ENCODE peak calls at places on chromosome 9, in four cellular contexts. R is K562, U is endothelial cell of umbilical vein, V is GM12878. N is an unnamed sample.

GRCh38 chr9:127541865-127542264 is 70.2 kb upstream of the STXBP1 start:
- DNase-seq in R (no peak), U (no peak), V (no peak), N (no peak)

GRCh38 chr9:4662989-4663792 is 1.1 kb downstream of the PLPP6 start:
- DNase-seq in R (no peak), U (no peak), V (no peak), N (peak)

GRCh38 chr9:111456536-111456935 is 27.6 kb downstream of the ECPAS start:
- DNase-seq in R (no peak), U (no peak), V (no peak), N (no peak)

GRCh38 chr9:34654317-34655083 is 2.5 kb downstream of the IL11RA start:
- DNase-seq in R (no peak), U (peak), V (no peak), N (peak)

GRCh38 chr9:33162721-33163311 is 4.3 kb downstream of the B4GALT1 start:
- DNase-seq in R (no peak), U (no peak), V (no peak), N (peak)

GRCh38 chr9:129624168-129624759 is 1.7 kb upstream of the NTMT1 start:
- DNase-seq in R (peak), U (peak), V (no peak), N (peak)

GRCh38 chr9:9352877-9353481 is 1259.8 kb downstream of the PTPRD start:
- DNase-seq in R (no peak), U (peak), V (no peak), N (no peak)

GRCh38 chr9:136773386-136774044 is 9.2 kb upstream of the LCN15 start:
- DNase-seq in R (peak), U (peak), V (no peak), N (no peak)

GRCh38 chr9:40909821-40910220 is 218.7 kb downstream of the FOXD4L6 start:
- DNase-seq in R (no peak), U (no peak), V (no peak), N (no peak)

GRCh38 chr9:34123682-34124081 is 2.8 kb downstream of the DCAF12 start:
- DNase-seq in R (no peak), U (no peak), V (peak), N (no peak)

GRCh38 chr9:137305060-137305787 is 3.2 kb upstream of the NRARP start:
- DNase-seq in R (peak), U (peak), V (no peak), N (no peak)

GRCh38 chr9:4973246-4973645 is 11.8 kb upstream of the JAK2 start:
- DNase-seq in R (no peak), U (no peak), V (no peak), N (peak)

GRCh38 chr9:2181794-2182193 is 166.6 kb downstream of the SMARCA2 start:
- DNase-seq in R (peak), U (peak), V (no peak), N (peak)

GRCh38 chr9:14006586-14007198 is 307.2 kb downstream of the NFIB start:
- DNase-seq in R (no peak), U (no peak), V (no peak), N (no peak)

GRCh38 chr9:136268776-136269175 is 23.2 kb upstream of the QSOX2 start:
- DNase-seq in R (no peak), U (no peak), V (no peak), N (no peak)

GRCh38 chr9:115507148-115507547 is 389.2 kb upstream of the TNC start:
- DNase-seq in R (no peak), U (no peak), V (no peak), N (no peak)

DNA sequence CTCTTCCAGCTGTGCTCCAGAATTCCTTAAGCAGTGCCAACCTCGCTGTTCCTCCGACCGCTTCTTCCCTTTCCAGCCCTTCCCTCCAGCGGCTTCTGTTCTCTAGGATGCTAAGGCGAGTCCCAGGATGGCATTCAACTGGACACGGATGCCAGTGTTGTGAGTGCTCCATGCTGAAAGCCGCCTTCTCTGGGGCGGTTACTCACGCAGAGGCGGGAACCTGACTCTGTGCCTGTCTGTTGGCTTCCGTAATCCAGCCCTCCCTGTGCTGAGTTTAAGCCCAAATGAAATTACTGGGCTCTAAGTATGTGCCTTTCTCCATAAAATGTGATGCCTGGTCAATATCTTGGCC is 20.2 kb downstream of the COL5A1 start:
- DNase-seq in R (no peak), U (no peak), V (no peak), N (peak)
- TF ChIP-seq FOS in R (no peak), U (no peak), V (no peak), N (no peak)

GRCh38 chr9:91805031-91805430 is 145.0 kb downstream of the ROR2 start:
- DNase-seq in R (no peak), U (no peak), V (no peak), N (no peak)
- TF ChIP-seq FOS in R (no peak), U (no peak), V (no peak), N (no peak)

DNA sequence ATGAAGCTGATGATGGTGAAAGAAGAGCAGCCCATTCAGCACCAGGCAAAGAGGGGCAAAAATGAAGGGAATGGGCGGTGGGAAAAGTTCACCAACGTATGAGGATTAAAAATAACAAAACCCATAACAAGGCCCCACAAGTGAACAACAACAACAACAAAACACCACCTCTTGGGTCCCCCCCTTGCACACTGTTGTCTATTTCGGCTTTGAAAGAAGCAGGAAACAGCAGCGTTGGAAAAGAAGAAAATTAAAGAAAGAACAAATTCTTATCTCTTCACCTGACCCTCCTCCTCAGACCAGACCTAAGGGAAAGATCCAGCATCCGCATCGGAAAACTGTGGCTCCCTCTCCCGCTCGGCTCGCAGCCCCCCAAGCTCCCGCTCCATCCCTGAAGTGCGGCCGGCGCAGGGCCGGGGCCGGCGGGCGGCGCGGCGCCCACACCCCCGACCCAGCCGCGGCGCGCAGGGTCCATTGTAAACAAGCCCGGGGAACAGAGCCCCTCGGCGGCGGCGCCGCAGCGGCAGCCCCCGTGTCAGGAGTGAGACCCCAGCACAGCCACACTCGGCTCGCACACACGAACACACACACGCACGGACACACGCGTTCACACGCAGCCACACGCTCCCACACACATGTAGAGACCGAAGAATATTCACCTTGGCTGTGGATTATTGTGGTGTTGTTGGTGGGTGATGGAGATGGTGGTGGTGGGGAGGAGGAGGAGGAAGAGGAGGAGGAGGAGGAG is 539 bp downstream of the RFX3 start:
- DNase-seq in R (no peak), U (peak), V (no peak), N (no peak)
- TF ChIP-seq FOS in R (no peak), U (no peak), V (no peak), N (no peak)

GRCh38 chr9:131468031-131468430 is 34.7 kb upstream of the POMT1 start:
- DNase-seq in R (no peak), U (no peak), V (no peak), N (no peak)

GRCh38 chr9:131470581-131470991 is 32.1 kb upstream of the POMT1 start:
- DNase-seq in R (no peak), U (no peak), V (no peak), N (no peak)

GRCh38 chr9:131469951-131470350 is 32.8 kb upstream of the POMT1 start:
- DNase-seq in R (no peak), U (no peak), V (no peak), N (no peak)

GRCh38 chr9:131467214-131467935 is 35.3 kb upstream of the POMT1 start:
- DNase-seq in R (no peak), U (no peak), V (no peak), N (no peak)

DNA sequence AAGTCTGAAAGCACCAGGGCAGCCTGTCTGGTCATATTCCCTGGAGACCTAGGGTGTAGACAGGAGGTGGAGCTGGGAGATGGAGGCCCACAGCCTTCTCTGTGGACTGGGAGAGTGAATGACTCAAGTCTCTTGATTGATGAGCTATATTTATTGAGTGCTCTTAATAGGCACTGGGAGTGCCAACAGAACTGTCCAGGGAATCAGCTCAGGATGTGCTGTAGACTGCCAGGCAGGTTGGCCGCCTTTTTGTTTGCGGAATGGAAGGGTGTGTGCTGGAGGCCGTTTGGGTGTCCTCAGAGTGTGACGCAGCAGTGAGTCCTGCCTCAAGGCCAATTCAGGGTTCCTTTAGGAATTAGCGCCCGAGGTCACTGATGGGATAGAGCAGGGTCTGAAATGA is 33.3 kb upstream of the POMT1 start:
- DNase-seq in R (no peak), U (no peak), V (no peak), N (no peak)
- TF ChIP-seq FOS in R (no peak), U (no peak), V (no peak), N (no peak)

GRCh38 chr9:19922476-19923118 is 133.8 kb upstream of the SLC24A2 start:
- DNase-seq in R (peak), U (peak), V (no peak), N (peak)
- TF ChIP-seq FOS in R (no peak), U (no peak), V (no peak), N (no peak)

GRCh38 chr9:75628952-75629351 is 261.5 kb upstream of the PCSK5 start:
- DNase-seq in R (no peak), U (no peak), V (no peak), N (no peak)
- TF ChIP-seq FOS in R (no peak), U (no peak), V (no peak), N (no peak)

GRCh38 chr9:86410281-86410680 is 56.1 kb upstream of the TUT7 start:
- DNase-seq in R (no peak), U (no peak), V (no peak), N (peak)

DNA sequence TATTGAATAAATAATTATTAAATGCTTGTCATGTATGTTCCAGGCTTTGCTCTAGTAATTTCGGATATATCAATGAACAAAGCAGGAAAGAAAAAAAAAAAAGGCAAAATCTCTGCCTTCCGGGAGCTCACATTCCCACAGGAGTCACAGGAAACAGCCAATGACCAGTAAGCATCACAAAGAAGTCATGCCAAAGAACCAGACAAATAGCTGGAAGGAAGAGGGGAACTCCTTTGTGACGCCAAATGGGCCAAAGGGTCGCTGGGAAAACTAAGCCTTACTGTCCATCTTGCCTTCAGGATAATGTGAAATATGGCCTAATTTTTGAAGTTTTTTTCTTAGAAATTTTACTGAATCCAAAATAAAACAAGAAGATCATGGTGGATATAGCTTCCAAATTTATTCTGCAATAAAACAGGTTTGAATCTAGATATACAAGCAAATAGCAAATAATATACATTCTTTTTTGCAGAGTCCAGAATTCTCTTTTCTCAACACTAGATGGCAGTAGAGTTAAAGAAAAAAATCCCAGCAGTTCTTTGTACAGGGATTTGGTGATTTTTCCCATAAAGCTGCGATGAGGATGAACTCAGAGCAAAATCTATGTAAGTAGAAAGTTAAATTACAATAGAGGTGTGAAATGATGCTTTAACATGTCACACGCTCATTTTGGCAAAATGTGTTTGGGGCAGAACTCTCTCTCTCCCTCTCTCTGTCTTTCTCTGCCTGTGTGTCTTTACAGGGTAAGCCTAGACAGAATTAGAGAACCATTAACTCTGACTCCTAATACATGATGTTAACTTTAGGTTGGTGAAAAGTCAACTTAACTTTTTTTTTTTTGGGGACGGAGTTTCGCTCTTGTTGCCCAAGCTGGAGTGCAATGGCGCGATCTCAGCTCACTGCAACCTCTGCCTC is 60.0 kb upstream of the TUT7 start:
- DNase-seq in R (peak), U (peak), V (no peak), N (peak)
- TF ChIP-seq FOS in R (no peak), U (no peak), V (no peak), N (no peak)

N was measured in IMR-90.